ENCODE peak calls at places on chromosomes 16 and 17, in nine cellular contexts. U is kidney, I is RWPE2, L is ascending aorta, P is psoas muscle, A is thyroid gland, Q is body of pancreas, N is right atrium auricular region, Z is HepG2. J is an unnamed sample.

GRCh38 chr17:65109543-65109942 is 27.6 kb upstream of the RGS9 start:
- DNase-seq in U (no peak), I (no peak), L (no peak), P (no peak), A (no peak), Q (no peak), N (no peak), Z (no peak), J (no peak)

GRCh38 chr17:69525920-69526841 is 111.7 kb downstream of the MAP2K6 start:
- DNase-seq in U (no peak), I (no peak), L (peak; percentile 64), P (peak; percentile 50), A (peak; percentile 53), Q (peak; percentile 53), N (peak; percentile 64), Z (peak; percentile 65), J (peak; percentile 66)

GRCh38 chr17:64051153-64051552 is 30.7 kb upstream of the ICAM2 start:
- DNase-seq in U (no peak), I (no peak), L (no peak), P (no peak), A (no peak), Q (no peak), N (no peak), Z (no peak), J (no peak)

GRCh38 chr17:38458521-38458920 is 30.3 kb downstream of the ARHGAP23 start:
- DNase-seq in U (no peak), I (no peak), L (no peak), P (no peak), A (no peak), Q (no peak), N (no peak), Z (no peak), J (no peak)

GRCh38 chr16:85202631-85203461 is 90.6 kb upstream of the CIBAR2 start:
- DNase-seq in U (peak; percentile 93), I (no peak), L (peak; percentile 90), P (peak; percentile 88), A (peak; percentile 66), Q (peak; percentile 85), N (peak; percentile 81), Z (no peak), J (peak; percentile 58)

GRCh38 chr16:28202147-28202746 is 9.5 kb downstream of the XPO6 start:
- DNase-seq in U (no peak), I (no peak), L (no peak), P (no peak), A (no peak), Q (no peak), N (no peak), Z (no peak), J (no peak)

GRCh38 chr16:86258713-86259112 is 251.6 kb upstream of the FOXF1 start:
- DNase-seq in U (no peak), I (no peak), L (no peak), P (no peak), A (no peak), Q (no peak), N (no peak), Z (no peak), J (no peak)

GRCh38 chr17:38705803-38706624 is 941 bp downstream of the MLLT6 start:
- DNase-seq in U (peak; percentile 86), I (no peak), L (peak; percentile 82), P (peak; percentile 73), A (peak; percentile 67), Q (peak; percentile 56), N (peak; percentile 66), Z (peak; percentile 63), J (peak; percentile 71)

GRCh38 chr17:81165246-81166032 is at the start of gene PVALEF:
- DNase-seq in U (peak; percentile 76), I (no peak), L (no peak), P (no peak), A (peak; percentile 16), Q (peak; percentile 44), N (no peak), Z (peak; percentile 48), J (peak; percentile 64)

GRCh38 chr16:67842509-67843342 is 606 bp downstream of the THAP11 start:
- DNase-seq in U (peak; percentile 88), I (peak; percentile 75), L (peak; percentile 81), P (peak; percentile 61), A (peak; percentile 70), Q (peak; percentile 60), N (no peak), Z (peak; percentile 61), J (peak; percentile 54)

GRCh38 chr16:1296688-1297412 is 12.6 kb upstream of the UBE2I start:
- DNase-seq in U (no peak), I (peak; percentile 60), L (no peak), P (no peak), A (peak; percentile 50), Q (peak; percentile 47), N (no peak), Z (peak; percentile 87), J (no peak)

GRCh38 chr16:30903596-30903995 is 7.2 kb downstream of the CTF1 start:
- DNase-seq in U (no peak), I (no peak), L (peak; percentile 78), P (no peak), A (no peak), Q (no peak), N (no peak), Z (peak; percentile 38), J (no peak)

GRCh38 chr16:85146922-85147651 is 34.8 kb upstream of the CIBAR2 start:
- DNase-seq in U (peak; percentile 83), I (no peak), L (no peak), P (no peak), A (no peak), Q (no peak), N (no peak), Z (no peak), J (peak; percentile 40)

GRCh38 chr17:76820039-76820438 is 48.2 kb upstream of the MGAT5B start:
- DNase-seq in U (no peak), I (no peak), L (no peak), P (no peak), A (peak; percentile 78), Q (no peak), N (no peak), Z (no peak), J (no peak)

GRCh38 chr16:24054649-24055560 is 201.2 kb upstream of the CACNG3 start:
- DNase-seq in U (no peak), I (no peak), L (no peak), P (no peak), A (no peak), Q (no peak), N (no peak), Z (no peak), J (no peak)

GRCh38 chr17:11935734-11936406 is 61.4 kb downstream of the ZNF18 start:
- DNase-seq in U (no peak), I (no peak), L (no peak), P (peak; percentile 25), A (peak; percentile 20), Q (peak; percentile 29), N (no peak), Z (peak; percentile 60), J (peak; percentile 65)

GRCh38 chr17:21005367-21005766 is 37.4 kb downstream of the USP22 start:
- DNase-seq in U (peak; percentile 15), I (no peak), L (no peak), P (peak; percentile 4), A (no peak), Q (no peak), N (no peak), Z (no peak), J (no peak)

GRCh38 chr16:73196670-73197069 is 148.7 kb upstream of the ZFHX3 start:
- DNase-seq in U (no peak), I (no peak), L (peak; percentile 84), P (peak; percentile 63), A (peak; percentile 65), Q (peak; percentile 76), N (peak; percentile 82), Z (peak; percentile 70), J (peak; percentile 71)

GRCh38 chr17:28667870-28668269 is 5.9 kb downstream of the SUPT6H start:
- DNase-seq in U (no peak), I (no peak), L (no peak), P (no peak), A (no peak), Q (no peak), N (no peak), Z (no peak), J (no peak)

GRCh38 chr16:51137097-51137496 is 14.0 kb downstream of the SALL1 start:
- DNase-seq in U (peak; percentile 89), I (no peak), L (no peak), P (no peak), A (peak; percentile 88), Q (no peak), N (no peak), Z (no peak), J (no peak)

GRCh38 chr16:61148930-61149329 is 887.3 kb downstream of the CDH8 start:
- DNase-seq in U (no peak), I (no peak), L (no peak), P (no peak), A (no peak), Q (no peak), N (no peak), Z (peak; percentile 7), J (peak; percentile 5)

GRCh38 chr16:58197314-58198012 is 443 bp downstream of the CSNK2A2 start:
- DNase-seq in U (no peak), I (no peak), L (no peak), P (peak; percentile 16), A (peak; percentile 6), Q (no peak), N (no peak), Z (no peak), J (no peak)
- H3K27ac ChIP-seq in U (no peak overlapping the region), I (no peak overlapping the region), L (peak overlapping the region; percentile 15), P (peak overlapping the region; percentile 32), A (no peak overlapping the region), Q (no peak overlapping the region), N (peak overlapping the region; percentile 72), Z (peak overlapping the region; percentile 14), J (no peak overlapping the region)

DNA sequence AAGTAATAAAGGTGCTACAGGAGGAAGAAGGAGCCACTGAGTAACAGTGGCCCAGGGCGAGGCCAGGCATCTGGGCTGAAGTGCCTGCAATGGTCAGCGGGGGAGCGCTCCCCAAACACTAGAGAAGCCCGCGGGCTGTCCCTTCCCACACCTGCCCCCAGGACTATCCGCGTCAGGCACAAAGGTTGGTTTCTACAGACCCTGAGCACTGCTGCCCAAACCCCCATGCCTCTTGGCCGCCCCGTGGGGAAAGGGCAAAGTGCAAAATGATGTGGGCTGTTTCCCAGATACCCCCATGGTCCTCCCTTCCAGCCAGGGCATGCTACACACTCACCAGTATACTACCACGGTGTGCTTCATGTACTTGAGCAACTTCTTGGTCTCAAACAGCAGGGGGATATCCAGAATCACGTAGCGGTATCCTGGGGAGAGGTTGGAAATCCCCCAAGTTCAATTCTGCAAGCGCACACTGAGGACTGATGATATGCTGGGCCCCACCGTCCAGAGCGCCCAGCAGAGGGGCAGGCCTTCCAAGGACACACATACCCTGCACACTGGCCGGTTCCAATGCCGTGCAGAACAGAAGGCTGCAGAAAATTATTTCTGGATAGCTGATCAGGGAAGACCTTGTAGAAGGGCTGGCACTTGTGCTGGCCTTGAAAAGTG is 21.5 kb downstream of the DCAKD start:
- DNase-seq in U (no peak), I (no peak), L (no peak), P (no peak), A (no peak), Q (no peak), N (no peak), Z (peak; percentile 36), J (no peak)
- TF ChIP-seq CTCF in U (no peak), I (no peak), L (no peak), P (no peak), A (no peak), Q (no peak), N (no peak), Z (no peak), J (no peak)

GRCh38 chr16:10834766-10835165 is 16.2 kb upstream of the TVP23A start:
- DNase-seq in U (no peak), I (no peak), L (no peak), P (no peak), A (no peak), Q (no peak), N (no peak), Z (no peak), J (no peak)
- H3K4me3 ChIP-seq in U (no peak overlapping the region), I (no peak overlapping the region), L (no peak overlapping the region), P (no peak overlapping the region), A (no peak overlapping the region), Q (no peak overlapping the region), N (no peak overlapping the region), Z (no peak overlapping the region), J (no peak overlapping the region)

GRCh38 chr17:62892870-62893338 is 73.1 kb upstream of the TANC2 start:
- DNase-seq in U (no peak), I (peak; percentile 89), L (peak; percentile 70), P (no peak), A (no peak), Q (no peak), N (peak; percentile 76), Z (peak; percentile 20), J (no peak)
- H3K27ac ChIP-seq in U (no peak overlapping the region), I (peak overlapping the region; percentile 95), L (no peak overlapping the region), P (no peak overlapping the region), A (no peak overlapping the region), Q (no peak overlapping the region), N (no peak overlapping the region), Z (no peak overlapping the region), J (no peak overlapping the region)